ENCODE peak calls at places on chromosomes 11 and 22, in eight cellular contexts. X, S, W, F, I, L, O and H are unnamed samples.

GRCh38 chr11:111944139-111944538 is 7.0 kb downstream of the DIXDC1 start:
- DNase-seq in X (no peak), S (no peak), W (no peak), F (no peak), I (no peak), L (peak), O (no peak), H (no peak)

GRCh38 chr22:23675502-23676415 is 15.1 kb upstream of the RGL4 start:
- DNase-seq in X (peak), S (peak), W (no peak), F (no peak), I (no peak), L (no peak), O (no peak), H (peak)

GRCh38 chr11:68214173-68215086 is 1.3 kb upstream of the KMT5B start:
- DNase-seq in X (no peak), S (peak), W (peak), F (no peak), I (peak), L (peak), O (no peak), H (peak)

GRCh38 chr22:36274547-36274946 is 21.6 kb downstream of the APOL1 start:
- DNase-seq in X (no peak), S (no peak), W (no peak), F (no peak), I (no peak), L (no peak), O (no peak), H (peak)

GRCh38 chr11:61049854-61050253 is 52.4 kb upstream of the CD5 start:
- DNase-seq in X (no peak), S (no peak), W (no peak), F (no peak), I (no peak), L (no peak), O (no peak), H (no peak)

GRCh38 chr11:27696961-27697360 is 3.3 kb downstream of the BDNF start:
- DNase-seq in X (no peak), S (no peak), W (no peak), F (no peak), I (no peak), L (no peak), O (no peak), H (no peak)

GRCh38 chr11:113313601-113314000 is 782 bp upstream of the TTC12 start:
- DNase-seq in X (no peak), S (no peak), W (no peak), F (no peak), I (no peak), L (no peak), O (no peak), H (no peak)

GRCh38 chr11:71566081-71566620 is 788 bp downstream of the KRTAP5-10 start:
- DNase-seq in X (no peak), S (no peak), W (no peak), F (no peak), I (no peak), L (no peak), O (no peak), H (peak)

GRCh38 chr11:30855383-30856006 is 269.3 kb upstream of the MPPED2 start:
- DNase-seq in X (no peak), S (no peak), W (peak), F (no peak), I (no peak), L (no peak), O (no peak), H (no peak)

GRCh38 chr11:117281159-117281558 is 10.0 kb upstream of the BACE1-AS start:
- DNase-seq in X (no peak), S (no peak), W (no peak), F (no peak), I (no peak), L (peak), O (no peak), H (no peak)

GRCh38 chr11:34910817-34911216 is 5.4 kb downstream of the APIP start:
- DNase-seq in X (no peak), S (no peak), W (no peak), F (no peak), I (no peak), L (no peak), O (no peak), H (no peak)

GRCh38 chr11:82698576-82699352 is 34.9 kb downstream of the FAM181B start:
- DNase-seq in X (no peak), S (no peak), W (no peak), F (no peak), I (no peak), L (no peak), O (no peak), H (no peak)

GRCh38 chr11:103091024-103091423 is 936 bp downstream of the DCUN1D5 start:
- DNase-seq in X (no peak), S (no peak), W (no peak), F (no peak), I (peak), L (no peak), O (peak), H (no peak)

GRCh38 chr11:108302121-108302785 is 79.4 kb downstream of the ATM start:
- DNase-seq in X (no peak), S (no peak), W (no peak), F (no peak), I (no peak), L (no peak), O (no peak), H (no peak)

GRCh38 chr22:36288571-36289405 is 35.9 kb downstream of the APOL1 start:
- DNase-seq in X (no peak), S (no peak), W (no peak), F (no peak), I (no peak), L (no peak), O (no peak), H (no peak)

GRCh38 chr11:125625225-125625593 is 246 bp downstream of the CHEK1 start:
- DNase-seq in X (no peak), S (no peak), W (no peak), F (no peak), I (no peak), L (no peak), O (no peak), H (no peak)

GRCh38 chr11:119365071-119365591 is 16.4 kb downstream of the USP2 start:
- DNase-seq in X (no peak), S (peak), W (no peak), F (no peak), I (no peak), L (no peak), O (no peak), H (no peak)

GRCh38 chr11:128437137-128437536 is 150.2 kb downstream of the ETS1 start:
- DNase-seq in X (no peak), S (peak), W (no peak), F (no peak), I (no peak), L (peak), O (no peak), H (no peak)

GRCh38 chr11:69861901-69862300 is 42.7 kb upstream of the FGF3 start:
- DNase-seq in X (no peak), S (no peak), W (no peak), F (no peak), I (no peak), L (no peak), O (no peak), H (no peak)

GRCh38 chr22:19887251-19887985 is 32.7 kb upstream of the GNB1L start:
- DNase-seq in X (no peak), S (no peak), W (no peak), F (no peak), I (no peak), L (no peak), O (no peak), H (no peak)

GRCh38 chr22:20819471-20819870 is 39.1 kb downstream of the PI4KA start:
- DNase-seq in X (no peak), S (no peak), W (no peak), F (no peak), I (no peak), L (no peak), O (no peak), H (no peak)

GRCh38 chr11:69877235-69877634 is 58.0 kb upstream of the FGF3 start:
- DNase-seq in X (no peak), S (no peak), W (no peak), F (no peak), I (no peak), L (no peak), O (no peak), H (no peak)

GRCh38 chr11:27470166-27470565 is 2.4 kb downstream of the LGR4 start:
- DNase-seq in X (no peak), S (no peak), W (no peak), F (no peak), I (no peak), L (no peak), O (no peak), H (no peak)

GRCh38 chr11:33063326-33063775 is 24.0 kb downstream of the TCP11L1 start:
- DNase-seq in X (no peak), S (no peak), W (no peak), F (no peak), I (no peak), L (peak), O (no peak), H (no peak)

GRCh38 chr11:96333076-96333744 is 9.8 kb downstream of the MAML2 start:
- DNase-seq in X (no peak), S (no peak), W (no peak), F (no peak), I (no peak), L (no peak), O (no peak), H (no peak)

GRCh38 chr11:78341841-78342240 is 75.8 kb downstream of the GAB2 start:
- DNase-seq in X (no peak), S (no peak), W (no peak), F (no peak), I (no peak), L (no peak), O (no peak), H (no peak)

GRCh38 chr11:124238512-124238911 is 2.4 kb upstream of the OR8G1 start:
- DNase-seq in X (no peak), S (no peak), W (no peak), F (no peak), I (no peak), L (no peak), O (no peak), H (no peak)

GRCh38 chr11:3196161-3197043 is 22.2 kb downstream of the MRGPRG start:
- DNase-seq in X (peak), S (no peak), W (no peak), F (no peak), I (no peak), L (no peak), O (no peak), H (no peak)

GRCh38 chr11:1825039-1825740 is 9.6 kb upstream of the SYT8 start:
- DNase-seq in X (peak), S (no peak), W (peak), F (no peak), I (peak), L (no peak), O (no peak), H (peak)

GRCh38 chr11:134036484-134037092 is 32.3 kb upstream of the JAM3 start:
- DNase-seq in X (no peak), S (no peak), W (no peak), F (peak), I (peak), L (no peak), O (no peak), H (peak)

GRCh38 chr11:134033276-134033675 is 35.6 kb upstream of the JAM3 start:
- DNase-seq in X (no peak), S (no peak), W (no peak), F (no peak), I (no peak), L (no peak), O (no peak), H (peak)

GRCh38 chr11:134033696-134034491 is 35.0 kb upstream of the JAM3 start:
- DNase-seq in X (peak), S (peak), W (peak), F (peak), I (peak), L (peak), O (peak), H (peak)

GRCh38 chr11:134032501-134033091 is 36.3 kb upstream of the JAM3 start:
- DNase-seq in X (no peak), S (peak), W (no peak), F (no peak), I (no peak), L (no peak), O (no peak), H (peak)

GRCh38 chr11:134034496-134035381 is 34.1 kb upstream of the JAM3 start:
- DNase-seq in X (peak), S (peak), W (no peak), F (no peak), I (no peak), L (no peak), O (peak), H (peak)
- H3K4me3 ChIP-seq in X (peak), S (no peak), W (no peak), F (no peak), I (no peak), L (no peak), O (no peak), H (no peak)

GRCh38 chr11:64778223-64778472 is 194 bp downstream of the SF1 start:
- DNase-seq in X (no peak), S (no peak), W (no peak), F (no peak), I (no peak), L (no peak), O (no peak), H (no peak)

GRCh38 chr11:64777449-64778222 is 706 bp downstream of the SF1 start:
- DNase-seq in X (peak), S (peak), W (peak), F (peak), I (peak), L (peak), O (peak), H (peak)

GRCh38 chr11:64778473-64779298 is at the start of gene SF1:
- DNase-seq in X (peak), S (peak), W (peak), F (peak), I (peak), L (peak), O (peak), H (peak)

GRCh38 chr11:64776875-64777274 is 1.5 kb downstream of the SF1 start:
- DNase-seq in X (no peak), S (peak), W (no peak), F (no peak), I (no peak), L (no peak), O (no peak), H (no peak)

GRCh38 chr11:64776425-64776824 is 1.9 kb downstream of the SF1 start:
- DNase-seq in X (no peak), S (no peak), W (no peak), F (no peak), I (no peak), L (no peak), O (no peak), H (no peak)
- H3K4me3 ChIP-seq in X (peak), S (peak), W (peak), F (peak), I (peak), L (peak), O (peak), H (no peak)

GRCh38 chr22:49398115-49398514 is 429.6 kb downstream of the BRD1 start:
- DNase-seq in X (no peak), S (no peak), W (no peak), F (no peak), I (no peak), L (no peak), O (no peak), H (no peak)

GRCh38 chr22:49396817-49397216 is 430.9 kb downstream of the BRD1 start:
- DNase-seq in X (no peak), S (no peak), W (no peak), F (no peak), I (no peak), L (peak), O (no peak), H (no peak)

GRCh38 chr22:49400866-49401598 is 426.6 kb downstream of the BRD1 start:
- DNase-seq in X (peak), S (no peak), W (no peak), F (no peak), I (no peak), L (peak), O (no peak), H (no peak)

GRCh38 chr22:49400136-49400865 is 427.4 kb downstream of the BRD1 start:
- DNase-seq in X (peak), S (no peak), W (no peak), F (no peak), I (no peak), L (no peak), O (no peak), H (no peak)

GRCh38 chr22:49398646-49399045 is 429.0 kb downstream of the BRD1 start:
- DNase-seq in X (peak), S (no peak), W (no peak), F (no peak), I (no peak), L (no peak), O (no peak), H (no peak)
- H3K4me3 ChIP-seq in X (no peak), S (no peak), W (no peak), F (no peak), I (no peak), L (no peak), O (no peak), H (no peak)

GRCh38 chr11:46659908-46660307 is 40.5 kb downstream of the ARHGAP1 start:
- DNase-seq in X (no peak), S (no peak), W (no peak), F (no peak), I (no peak), L (peak), O (peak), H (no peak)

GRCh38 chr11:46657186-46657585 is 39.8 kb downstream of the ATG13 start:
- DNase-seq in X (no peak), S (no peak), W (no peak), F (no peak), I (no peak), L (no peak), O (no peak), H (no peak)

GRCh38 chr11:46655631-46656030 is 38.3 kb downstream of the ATG13 start:
- DNase-seq in X (no peak), S (no peak), W (no peak), F (no peak), I (no peak), L (no peak), O (no peak), H (no peak)

GRCh38 chr11:46661836-46662235 is 38.6 kb downstream of the ARHGAP1 start:
- DNase-seq in X (no peak), S (no peak), W (no peak), F (no peak), I (no peak), L (no peak), O (no peak), H (no peak)

GRCh38 chr11:46658259-46658658 is 40.9 kb downstream of the ATG13 start:
- DNase-seq in X (no peak), S (no peak), W (no peak), F (no peak), I (no peak), L (peak), O (no peak), H (no peak)
- H3K4me3 ChIP-seq in X (no peak), S (no peak), W (no peak), F (no peak), I (no peak), L (no peak), O (no peak), H (no peak)

GRCh38 chr11:20363149-20363499 is 390 bp upstream of the HTATIP2 start:
- DNase-seq in X (no peak), S (no peak), W (no peak), F (no peak), I (no peak), L (no peak), O (no peak), H (no peak)
- H3K4me3 ChIP-seq in X (peak), S (peak), W (peak), F (peak), I (peak), L (peak), O (no peak), H (peak)